ENCODE peak calls at places on chromosomes 5 and 9, in seven cellular contexts. T is GM23248, V is MM.1S, Y is PC-3, B is GM23338, Q is neural progenitor cell, K is hepatocyte. G is an unnamed sample. For H3K4me1, the result is how much of the 10 kb centered on the place peaks cover.

GRCh38 chr5:153753645-153754432 is 263.4 kb downstream of the GRIA1 start:
- DNase-seq in V (no peak), Y (peak), Q (no peak), B (peak), K (peak), T (peak), G (no peak)

GRCh38 chr9:27088981-27089380 is 20.0 kb upstream of the TEK start:
- DNase-seq in B (no peak), V (no peak), K (no peak), T (peak), Q (no peak), Y (no peak), G (no peak)

GRCh38 chr5:165296401-165297130 is 1791.1 kb downstream of the MAT2B start:
- DNase-seq in B (no peak), V (no peak), T (no peak), K (no peak), Q (peak), Y (no peak), G (no peak)

GRCh38 chr5:128284236-128284635 is 200.7 kb downstream of the SLC12A2 start:
- DNase-seq in Y (peak), T (no peak), B (no peak), K (no peak), Q (no peak), V (no peak), G (no peak)

GRCh38 chr5:90899014-90899604 is 340.5 kb downstream of the ADGRV1 start:
- DNase-seq in V (no peak), K (no peak), Q (no peak), T (no peak), B (no peak), Y (peak), G (no peak)

GRCh38 chr5:139838381-139839197 is 43.0 kb downstream of the PSD2 start:
- DNase-seq in K (no peak), V (no peak), B (no peak), Y (no peak), Q (no peak), T (no peak), G (no peak)

GRCh38 chr5:144103611-144104010 is 66.8 kb downstream of the YIPF5 start:
- DNase-seq in Q (no peak), B (no peak), K (no peak), T (no peak), Y (no peak), V (no peak), G (no peak)

GRCh38 chr9:116156621-116157314 is 3.2 kb downstream of the PAPPA start:
- DNase-seq in Q (peak), V (no peak), Y (peak), B (peak), T (peak), K (peak), G (no peak)

GRCh38 chr9:88998911-88999310 is 7.6 kb downstream of the S1PR3 start:
- DNase-seq in Y (no peak), B (no peak), V (no peak), T (peak), Q (no peak), K (no peak), G (no peak)

GRCh38 chr5:100852988-100853449 is 50.1 kb downstream of the ST8SIA4 start:
- DNase-seq in Y (no peak), T (no peak), Q (no peak), V (peak), K (no peak), B (no peak), G (no peak)

GRCh38 chr9:751137-752051 is 90.1 kb upstream of the DMRT1 start:
- DNase-seq in T (peak), K (no peak), V (no peak), Q (no peak), Y (peak), B (no peak), G (no peak)

GRCh38 chr5:80360914-80361444 is 41.2 kb downstream of the SPZ1 start:
- DNase-seq in Y (no peak), K (no peak), V (no peak), T (no peak), Q (no peak), B (no peak), G (no peak)

GRCh38 chr5:154577449-154577848 is 99.4 kb upstream of the HAND1 start:
- DNase-seq in Q (no peak), T (no peak), V (no peak), Y (peak), B (no peak), K (no peak), G (peak)

GRCh38 chr9:112355305-112355953 is 22.0 kb upstream of the PTBP3 start:
- DNase-seq in T (no peak), B (no peak), V (no peak), Y (no peak), K (no peak), Q (no peak), G (no peak)

GRCh38 chr5:124748687-124749594 is 2.5 kb upstream of the ZNF608 start:
- DNase-seq in V (peak), B (peak), Y (peak), Q (peak), K (peak), T (peak), G (peak)

DNA sequence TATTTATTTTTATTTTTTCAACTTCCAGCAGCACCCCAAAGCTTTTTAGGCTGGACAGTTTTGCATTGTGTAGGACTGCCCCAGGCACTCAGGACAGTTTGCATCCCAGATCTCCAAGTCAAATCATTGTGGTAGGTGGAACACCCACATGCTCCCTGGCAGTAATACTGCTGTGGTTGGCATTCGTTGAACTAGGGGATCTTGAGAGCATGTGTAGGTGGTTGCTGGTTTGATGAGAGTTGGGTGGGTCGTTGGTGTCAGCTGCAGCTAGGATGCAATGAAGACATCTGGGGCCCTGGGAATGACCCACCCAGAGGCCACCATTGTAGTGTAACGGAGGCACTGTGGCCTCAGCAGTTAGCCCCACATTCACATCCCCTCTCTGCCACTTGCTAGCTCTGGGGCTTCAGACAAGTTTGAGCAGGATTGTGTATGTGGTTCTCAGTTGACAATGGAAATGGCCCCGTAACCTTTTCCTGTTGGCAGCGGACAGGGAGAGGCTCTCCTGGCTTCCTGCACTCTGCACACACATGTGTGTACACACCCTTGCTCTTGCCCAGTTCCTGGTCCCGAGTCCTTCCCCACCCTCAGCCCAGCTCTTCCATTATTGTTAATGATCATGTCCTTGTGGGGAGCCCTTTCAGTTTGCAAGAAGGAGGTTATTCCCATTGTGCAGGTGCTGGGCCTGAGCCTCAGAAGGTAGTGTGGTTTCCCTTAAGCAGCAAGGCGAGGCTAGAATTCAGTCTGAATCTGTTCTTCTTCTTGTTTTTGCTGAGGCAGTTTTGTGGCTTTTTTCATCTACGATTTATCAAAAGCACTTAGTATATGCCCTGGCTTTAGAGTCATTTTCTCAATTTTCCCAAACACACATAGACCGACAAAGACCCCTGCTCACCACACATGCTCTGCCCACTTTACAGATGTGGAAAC is 46.5 kb downstream of the PPARGC1B start:
- DNase-seq in Y (no peak), V (peak), T (no peak), K (no peak), Q (no peak), B (no peak), G (no peak)
- TF ChIP-seq EZH2phosphoT487 in Y (no peak), V (no peak), T (no peak), K (no peak), Q (no peak), B (no peak), G (no peak)

GRCh38 chr9:136604823-136605525 is 57.7 kb upstream of the EGFL7 start:
- DNase-seq in T (no peak), Q (peak), V (no peak), B (no peak), Y (no peak), K (no peak), G (no peak)

GRCh38 chr9:136602193-136602885 is 56.5 kb upstream of the NOTCH1 start:
- DNase-seq in K (no peak), Y (no peak), Q (no peak), B (peak), V (no peak), T (no peak), G (no peak)

GRCh38 chr9:136603901-136604816 is 58.3 kb upstream of the NOTCH1 start:
- DNase-seq in T (no peak), V (no peak), B (no peak), Q (no peak), Y (no peak), K (no peak), G (no peak)

GRCh38 chr9:136605966-136606365 is 56.8 kb upstream of the EGFL7 start:
- DNase-seq in Q (no peak), B (no peak), V (no peak), K (no peak), Y (no peak), T (no peak), G (no peak)

DNA sequence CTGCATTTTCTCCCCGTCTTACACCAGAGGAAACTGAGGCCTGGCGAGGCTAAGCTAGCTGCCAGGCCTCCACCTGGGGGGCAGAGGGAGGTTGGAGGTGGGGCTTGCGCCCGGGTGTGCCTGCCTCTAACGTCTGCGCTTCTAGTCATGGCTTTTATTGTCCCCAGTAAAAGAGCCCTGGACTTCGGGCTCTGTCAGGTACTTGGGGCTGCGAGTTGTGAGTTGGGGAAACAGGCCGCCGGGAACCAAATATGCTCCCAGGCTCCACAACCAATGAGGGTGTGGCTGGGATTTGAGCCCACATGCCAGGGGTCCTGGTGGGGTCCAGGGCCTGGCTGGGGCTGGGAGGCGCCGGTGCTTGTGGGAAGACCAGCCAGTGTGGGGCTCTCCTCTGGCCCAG is 57.4 kb upstream of the NOTCH1 start:
- DNase-seq in V (no peak), B (no peak), Y (no peak), Q (no peak), K (no peak), T (no peak), G (no peak)
- H3K4me1 ChIP-seq in V (under half), B (under half), Y (under half), Q (under half), K (under half), T (under half), G (under half)

GRCh38 chr9:131545786-131546335 is 538 bp downstream of the PRRT1B start:
- DNase-seq in B (peak), Q (no peak), Y (no peak), T (no peak), K (no peak), V (no peak), G (no peak)
- TF ChIP-seq EZH2 in B (no peak), Q (no peak), Y (no peak), T (no peak), K (no peak), V (no peak), G (no peak)

GRCh38 chr5:169162407-169162806 is 138.5 kb downstream of the SLIT3 start:
- DNase-seq in T (peak), Q (no peak), Y (peak), B (no peak), V (no peak), K (no peak), G (no peak)
- TF ChIP-seq EZH2phosphoT487 in T (peak), Q (no peak), Y (no peak), B (no peak), V (no peak), K (no peak), G (no peak)

GRCh38 chr5:157283434-157283833 is 17.5 kb downstream of the CYFIP2 start:
- DNase-seq in V (peak), K (no peak), Y (no peak), Q (no peak), T (no peak), B (no peak), G (no peak)

GRCh38 chr5:157280927-157281326 is 15.0 kb downstream of the CYFIP2 start:
- DNase-seq in K (no peak), Y (no peak), Q (no peak), B (no peak), T (peak), V (no peak), G (no peak)

GRCh38 chr5:157279605-157280239 is 13.8 kb downstream of the CYFIP2 start:
- DNase-seq in T (peak), Y (no peak), B (no peak), Q (no peak), K (no peak), V (no peak), G (no peak)

GRCh38 chr5:157280511-157280910 is 14.6 kb downstream of the CYFIP2 start:
- DNase-seq in Q (no peak), K (no peak), B (no peak), V (no peak), T (no peak), Y (no peak), G (no peak)

GRCh38 chr5:157282150-157282549 is 16.2 kb downstream of the CYFIP2 start:
- DNase-seq in Q (no peak), Y (no peak), T (no peak), B (no peak), V (no peak), K (no peak), G (no peak)
- H3K4me1 ChIP-seq in Q (under half), Y (under half), T (under half), B (under half), V (under half), K (under half), G (under half)

GRCh38 chr5:93594591-93595419 is 11.8 kb downstream of the NR2F1 start:
- DNase-seq in B (peak), K (no peak), Y (no peak), T (no peak), Q (peak), V (no peak), G (no peak)
- TF ChIP-seq EZH2 in B (peak), K (peak), Y (no peak), T (no peak), Q (peak), V (no peak), G (no peak)

GRCh38 chr5:11998397-11998796 is 94.2 kb upstream of the CTNND2 start:
- DNase-seq in B (no peak), Q (no peak), K (no peak), V (no peak), T (no peak), Y (no peak), G (no peak)
- TF ChIP-seq EZH2phosphoT487 in B (no peak), Q (no peak), K (no peak), V (no peak), T (no peak), Y (no peak), G (no peak)

DNA sequence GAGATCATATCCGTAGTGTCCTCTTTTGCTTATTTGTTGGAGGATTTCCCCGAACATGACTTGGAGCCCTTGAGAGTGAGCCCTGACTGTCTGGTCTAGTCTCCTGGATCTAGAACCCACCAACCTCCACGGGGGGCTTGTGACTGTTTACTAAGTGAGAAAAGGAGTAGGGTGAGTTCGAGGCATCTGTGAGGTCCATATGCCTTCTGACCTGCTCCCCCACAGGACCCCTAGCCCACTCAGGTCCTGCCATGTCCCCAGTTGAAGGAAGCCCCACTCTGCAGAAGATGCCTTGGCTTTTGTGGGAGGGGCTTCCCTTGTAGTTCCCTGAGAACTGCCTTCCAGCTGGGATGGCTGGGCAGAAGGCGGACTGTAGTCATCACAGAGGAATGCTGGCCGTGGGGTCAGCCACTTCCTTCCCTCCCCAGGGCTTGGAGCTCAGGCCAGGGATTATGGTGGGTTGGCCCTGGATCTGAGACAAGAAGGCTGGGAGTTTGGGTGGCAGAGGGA is 7.0 kb upstream of the IRF1 start:
- DNase-seq in V (no peak), K (peak), Y (peak), B (peak), T (peak), Q (no peak), G (no peak)
- H3K4me1 ChIP-seq in V (half or more), K (under half), Y (under half), B (under half), T (under half), Q (under half), G (under half)

G was measured in HCT116.